ENCODE peak calls at places on chromosomes 1 and 21, in eight cellular contexts. D, R, L, O, Q, F, T and W are unnamed samples.

GRCh38 chr1:243213045-243213787 is 41.9 kb downstream of the CEP170 start:
- DNase-seq in D (no peak), R (no peak), L (no peak), O (no peak), Q (no peak), F (no peak), T (no peak), W (no peak)

GRCh38 chr1:231338270-231339128 is at the start of gene SPRTN:
- DNase-seq in D (no peak), R (peak), L (peak), O (no peak), Q (peak), F (no peak), T (peak), W (peak)

GRCh38 chr21:44013380-44014088 is 1.4 kb downstream of the TRAPPC10 start:
- DNase-seq in D (peak), R (peak), L (no peak), O (no peak), Q (peak), F (no peak), T (no peak), W (no peak)

GRCh38 chr1:198726455-198726854 is 87.6 kb downstream of the PTPRC start:
- DNase-seq in D (no peak), R (no peak), L (no peak), O (no peak), Q (no peak), F (no peak), T (no peak), W (no peak)

GRCh38 chr1:156419863-156420208 is 50.8 kb downstream of the RHBG start:
- DNase-seq in D (no peak), R (peak), L (peak), O (peak), Q (no peak), F (no peak), T (no peak), W (no peak)

GRCh38 chr1:172960019-172960418 is 90.7 kb downstream of the TNFSF18 start:
- DNase-seq in D (no peak), R (no peak), L (no peak), O (no peak), Q (peak), F (no peak), T (no peak), W (no peak)

GRCh38 chr1:33004628-33005027 is 32.1 kb downstream of the AK2 start:
- DNase-seq in D (no peak), R (no peak), L (no peak), O (no peak), Q (no peak), F (no peak), T (no peak), W (no peak)

GRCh38 chr21:46560568-46561447 is 44.1 kb downstream of the S100B start:
- DNase-seq in D (no peak), R (no peak), L (no peak), O (no peak), Q (no peak), F (no peak), T (no peak), W (peak)

GRCh38 chr1:210062033-210062432 is 124.0 kb downstream of the SYT14 start:
- DNase-seq in D (no peak), R (no peak), L (no peak), O (no peak), Q (no peak), F (no peak), T (no peak), W (no peak)

GRCh38 chr1:203274603-203275381 is 30.5 kb upstream of the BTG2 start:
- DNase-seq in D (no peak), R (no peak), L (no peak), O (no peak), Q (no peak), F (peak), T (no peak), W (no peak)

GRCh38 chr1:24932284-24932683 is 2.2 kb upstream of the RUNX3 start:
- DNase-seq in D (peak), R (peak), L (peak), O (peak), Q (peak), F (peak), T (no peak), W (peak)

GRCh38 chr1:112923234-112923955 is 32.6 kb downstream of the SLC16A1 start:
- DNase-seq in D (no peak), R (no peak), L (no peak), O (no peak), Q (no peak), F (no peak), T (no peak), W (no peak)

GRCh38 chr1:57725318-57725717 is 301.5 kb upstream of the DAB1 start:
- DNase-seq in D (no peak), R (no peak), L (no peak), O (no peak), Q (no peak), F (no peak), T (no peak), W (no peak)

GRCh38 chr1:86741947-86742572 is 37.7 kb downstream of the SH3GLB1 start:
- DNase-seq in D (no peak), R (peak), L (peak), O (no peak), Q (peak), F (peak), T (no peak), W (no peak)

GRCh38 chr1:41698916-41699860 is 214.7 kb upstream of the EDN2 start:
- DNase-seq in D (no peak), R (peak), L (no peak), O (no peak), Q (no peak), F (no peak), T (no peak), W (no peak)

GRCh38 chr1:64505232-64505943 is 35.5 kb downstream of the CACHD1 start:
- DNase-seq in D (peak), R (peak), L (peak), O (peak), Q (no peak), F (no peak), T (peak), W (peak)

GRCh38 chr1:36125129-36125991 is at the start of gene COL8A2:
- DNase-seq in D (no peak), R (peak), L (peak), O (peak), Q (no peak), F (no peak), T (no peak), W (peak)

GRCh38 chr1:215007880-215008279 is 74.7 kb upstream of the KCNK2 start:
- DNase-seq in D (no peak), R (no peak), L (no peak), O (no peak), Q (no peak), F (no peak), T (no peak), W (no peak)

GRCh38 chr1:100188617-100189016 is 10.6 kb upstream of the LRRC39 start:
- DNase-seq in D (no peak), R (no peak), L (no peak), O (no peak), Q (no peak), F (peak), T (no peak), W (no peak)

GRCh38 chr1:232110281-232111090 is 483.9 kb downstream of the DISC1 start:
- DNase-seq in D (no peak), R (no peak), L (peak), O (peak), Q (no peak), F (peak), T (no peak), W (no peak)